ENCODE peak calls at places on chromosome 1, in five cellular contexts. X is smooth muscle cell of the brain vasculature, F is A172, U is Caco-2, E is mucosa of gallbladder. V is an unnamed sample.

GRCh38 chr1:178379807-178380206 is 117.0 kb downstream of the CLEC20A start:
- DNase-seq in F (no peak), E (no peak), U (no peak), X (no peak), V (no peak)

GRCh38 chr1:54998677-54999076 is at the start of gene BSND:
- DNase-seq in X (no peak), U (no peak), E (no peak), F (no peak), V (peak)

GRCh38 chr1:240499012-240499411 is 112.9 kb downstream of the GREM2 start:
- DNase-seq in E (no peak), U (no peak), F (peak), X (no peak), V (no peak)

GRCh38 chr1:12339410-12339809 is 109.6 kb downstream of the VPS13D start:
- DNase-seq in U (no peak), X (no peak), F (no peak), E (no peak), V (no peak)

GRCh38 chr1:230458509-230458908 is 32.4 kb upstream of the PGBD5 start:
- DNase-seq in U (no peak), X (no peak), F (peak), E (no peak), V (no peak)

GRCh38 chr1:19438552-19439196 is 46.7 kb downstream of the CAPZB start:
- DNase-seq in X (no peak), F (no peak), U (no peak), E (no peak), V (no peak)

GRCh38 chr1:188489336-188490112 is 1660.8 kb downstream of the PLA2G4A start:
- DNase-seq in X (no peak), E (no peak), F (peak), U (no peak), V (peak)

GRCh38 chr1:84146375-84147032 is 2.4 kb downstream of the PRKACB start:
- DNase-seq in X (no peak), E (no peak), U (no peak), F (peak), V (peak)

GRCh38 chr1:17201201-17202021 is 3.5 kb upstream of the PADI1 start:
- DNase-seq in F (no peak), E (no peak), U (peak), X (no peak), V (no peak)

GRCh38 chr1:107830546-107830945 is 134.4 kb downstream of the VAV3 start:
- DNase-seq in E (no peak), F (no peak), U (no peak), X (no peak), V (no peak)

GRCh38 chr1:109761227-109762038 is 2.3 kb downstream of the EPS8L3 start:
- DNase-seq in E (no peak), U (no peak), F (no peak), X (no peak), V (no peak)

GRCh38 chr1:221521686-221522085 is 220.2 kb downstream of the DUSP10 start:
- DNase-seq in E (no peak), F (no peak), X (no peak), U (no peak), V (no peak)

GRCh38 chr1:17475729-17476128 is 36.3 kb upstream of the RCC2 start:
- DNase-seq in U (no peak), X (no peak), F (peak), E (no peak), V (peak)

GRCh38 chr1:224087358-224087757 is 26.6 kb upstream of the FBXO28 start:
- DNase-seq in X (no peak), F (no peak), U (no peak), E (no peak), V (no peak)

GRCh38 chr1:201894343-201895119 is 5.8 kb downstream of the SHISA4 start:
- DNase-seq in U (no peak), F (no peak), X (no peak), E (no peak), V (no peak)

GRCh38 chr1:36653850-36654249 is 171.1 kb upstream of the CSF3R start:
- DNase-seq in U (no peak), F (peak), X (no peak), E (no peak), V (no peak)

GRCh38 chr1:173330149-173330951 is 123.2 kb upstream of the TNFSF4 start:
- DNase-seq in X (no peak), U (no peak), E (no peak), F (peak), V (peak)

GRCh38 chr1:119047040-119047438 is 58.9 kb upstream of the TBX15 start:
- DNase-seq in U (no peak), F (no peak), X (no peak), E (no peak), V (no peak)

GRCh38 chr1:74480068-74480467 is 32.3 kb downstream of the LRRC53 start:
- DNase-seq in X (no peak), F (no peak), U (no peak), E (no peak), V (no peak)

GRCh38 chr1:1032428-1032827 is 12.5 kb downstream of the AGRN start:
- DNase-seq in X (no peak), U (no peak), F (no peak), E (no peak), V (no peak)

GRCh38 chr1:108053291-108054023 is 88.5 kb upstream of the VAV3 start:
- DNase-seq in X (no peak), E (no peak), F (no peak), U (no peak), V (no peak)

GRCh38 chr1:9355503-9355902 is 62.8 kb downstream of the SPSB1 start:
- DNase-seq in U (no peak), E (no peak), X (no peak), F (no peak), V (no peak)

GRCh38 chr1:4462831-4463484 is 191.5 kb upstream of the AJAP1 start:
- DNase-seq in U (no peak), F (no peak), X (no peak), E (no peak), V (no peak)

GRCh38 chr1:7454052-7454815 is 316.9 kb upstream of the VAMP3 start:
- DNase-seq in E (peak), X (no peak), U (no peak), F (peak), V (no peak)

GRCh38 chr1:9078035-9078948 is 8.9 kb upstream of the SLC2A5 start:
- DNase-seq in F (peak), X (no peak), E (no peak), U (no peak), V (no peak)

GRCh38 chr1:35278886-35279554 is 10.5 kb downstream of the ZMYM4 start:
- DNase-seq in U (no peak), X (no peak), E (no peak), F (no peak), V (peak)

GRCh38 chr1:34396042-34396441 is 219.3 kb downstream of the C1orf94 start:
- DNase-seq in U (no peak), X (no peak), F (no peak), E (no peak), V (no peak)

V was measured in NCI-H226.